ENCODE peak calls at places on chromosomes 13 and 19, in eight cellular contexts. One of them, this sample, is unnamed.

GRCh38 chr13:77687799-77688198 is 9.7 kb upstream of the SLAIN1 start:
- DNase-seq in body of pancreas: no peak
- DNase-seq in frontal cortex: no peak
- DNase-seq in stimulated activated CD4-positive, alpha-beta T cell treated with anti-CD3 and anti-CD28 coated beads, Interleukin-15, amount 100 ng/mL, for 1 hour: no peak
- DNase-seq in iris pigment epithelial cell: no peak
- DNase-seq in fibroblast of lung: no peak
- DNase-seq in DMS153: no peak
- DNase-seq in psoas muscle: no peak
- DNase-seq in this sample: no peak

GRCh38 chr13:67140006-67140405 is 90.1 kb downstream of the PCDH9 start:
- DNase-seq in body of pancreas: peak
- DNase-seq in frontal cortex: no peak
- DNase-seq in stimulated activated CD4-positive, alpha-beta T cell treated with anti-CD3 and anti-CD28 coated beads, Interleukin-15, amount 100 ng/mL, for 1 hour: no peak
- DNase-seq in iris pigment epithelial cell: no peak
- DNase-seq in fibroblast of lung: no peak
- DNase-seq in DMS153: no peak
- DNase-seq in psoas muscle: no peak
- DNase-seq in this sample: no peak

GRCh38 chr19:43524922-43525835 is 1.8 kb downstream of the ETHE1 start:
- DNase-seq in body of pancreas: peak
- DNase-seq in frontal cortex: no peak
- DNase-seq in stimulated activated CD4-positive, alpha-beta T cell treated with anti-CD3 and anti-CD28 coated beads, Interleukin-15, amount 100 ng/mL, for 1 hour: no peak
- DNase-seq in iris pigment epithelial cell: peak
- DNase-seq in fibroblast of lung: peak
- DNase-seq in DMS153: peak
- DNase-seq in psoas muscle: no peak
- DNase-seq in this sample: no peak

GRCh38 chr19:17686592-17687042 is 1.5 kb downstream of the UNC13A start:
- DNase-seq in body of pancreas: peak
- DNase-seq in frontal cortex: no peak
- DNase-seq in stimulated activated CD4-positive, alpha-beta T cell treated with anti-CD3 and anti-CD28 coated beads, Interleukin-15, amount 100 ng/mL, for 1 hour: no peak
- DNase-seq in iris pigment epithelial cell: peak
- DNase-seq in fibroblast of lung: peak
- DNase-seq in DMS153: peak
- DNase-seq in psoas muscle: peak
- DNase-seq in this sample: no peak

GRCh38 chr19:958967-959685 is 25.0 kb upstream of the WDR18 start:
- DNase-seq in body of pancreas: no peak
- DNase-seq in frontal cortex: no peak
- DNase-seq in stimulated activated CD4-positive, alpha-beta T cell treated with anti-CD3 and anti-CD28 coated beads, Interleukin-15, amount 100 ng/mL, for 1 hour: no peak
- DNase-seq in iris pigment epithelial cell: peak
- DNase-seq in fibroblast of lung: peak
- DNase-seq in DMS153: no peak
- DNase-seq in psoas muscle: no peak
- DNase-seq in this sample: no peak

GRCh38 chr13:35984776-35985453 is 146.3 kb downstream of the DCLK1 start:
- DNase-seq in body of pancreas: no peak
- DNase-seq in frontal cortex: no peak
- DNase-seq in stimulated activated CD4-positive, alpha-beta T cell treated with anti-CD3 and anti-CD28 coated beads, Interleukin-15, amount 100 ng/mL, for 1 hour: no peak
- DNase-seq in iris pigment epithelial cell: no peak
- DNase-seq in fibroblast of lung: no peak
- DNase-seq in DMS153: peak
- DNase-seq in psoas muscle: no peak
- DNase-seq in this sample: peak

GRCh38 chr19:48152552-48152951 is 17.6 kb downstream of the LIG1 start:
- DNase-seq in body of pancreas: peak
- DNase-seq in frontal cortex: peak
- DNase-seq in stimulated activated CD4-positive, alpha-beta T cell treated with anti-CD3 and anti-CD28 coated beads, Interleukin-15, amount 100 ng/mL, for 1 hour: peak
- DNase-seq in iris pigment epithelial cell: peak
- DNase-seq in fibroblast of lung: peak
- DNase-seq in DMS153: peak
- DNase-seq in psoas muscle: peak
- DNase-seq in this sample: peak

GRCh38 chr19:50877338-50877737 is 4.1 kb downstream of the KLK2 start:
- DNase-seq in body of pancreas: no peak
- DNase-seq in frontal cortex: no peak
- DNase-seq in stimulated activated CD4-positive, alpha-beta T cell treated with anti-CD3 and anti-CD28 coated beads, Interleukin-15, amount 100 ng/mL, for 1 hour: no peak
- DNase-seq in iris pigment epithelial cell: no peak
- DNase-seq in fibroblast of lung: no peak
- DNase-seq in DMS153: peak
- DNase-seq in psoas muscle: no peak
- DNase-seq in this sample: no peak

GRCh38 chr19:5680083-5680436 is 256 bp downstream of the MICOS13 start:
- DNase-seq in body of pancreas: no peak
- DNase-seq in frontal cortex: no peak
- DNase-seq in stimulated activated CD4-positive, alpha-beta T cell treated with anti-CD3 and anti-CD28 coated beads, Interleukin-15, amount 100 ng/mL, for 1 hour: no peak
- DNase-seq in iris pigment epithelial cell: peak
- DNase-seq in fibroblast of lung: no peak
- DNase-seq in DMS153: no peak
- DNase-seq in psoas muscle: peak
- DNase-seq in this sample: no peak

GRCh38 chr19:11304936-11305335 is 9.0 kb downstream of the TSPAN16 start:
- DNase-seq in body of pancreas: no peak
- DNase-seq in frontal cortex: no peak
- DNase-seq in stimulated activated CD4-positive, alpha-beta T cell treated with anti-CD3 and anti-CD28 coated beads, Interleukin-15, amount 100 ng/mL, for 1 hour: no peak
- DNase-seq in iris pigment epithelial cell: no peak
- DNase-seq in fibroblast of lung: no peak
- DNase-seq in DMS153: no peak
- DNase-seq in psoas muscle: no peak
- DNase-seq in this sample: no peak